ENCODE peak calls at places on chromosomes 2 and 18, in four cellular contexts. One of them, this sample, is unnamed.

GRCh38 chr2:223123859-223124610 is 72.0 kb downstream of the KCNE4 start:
- DNase-seq in HepG2: no peak
- DNase-seq in K562: no peak
- DNase-seq in HCT116: no peak
- DNase-seq in this sample: no peak

GRCh38 chr2:129203315-129203714 is 776.2 kb upstream of the RAB6C start:
- DNase-seq in K562: no peak
- DNase-seq in HepG2: no peak
- DNase-seq in HCT116: no peak
- DNase-seq in this sample: no peak

GRCh38 chr2:146837857-146838256 is 1007.0 kb upstream of the ACVR2A start:
- DNase-seq in K562: no peak
- DNase-seq in HepG2: no peak
- DNase-seq in HCT116: no peak
- DNase-seq in this sample: no peak

GRCh38 chr2:26637811-26638310 is 3.3 kb downstream of the CIB4 start:
- DNase-seq in K562: no peak
- DNase-seq in HepG2: no peak
- DNase-seq in HCT116: no peak
- DNase-seq in this sample: no peak

GRCh38 chr18:61980355-61980754 is 87.5 kb upstream of the RNF152 start:
- DNase-seq in HepG2: no peak
- DNase-seq in HCT116: no peak
- DNase-seq in K562: no peak
- DNase-seq in this sample: no peak

GRCh38 chr2:57877811-57878572 is 168.6 kb upstream of the VRK2 start:
- DNase-seq in HCT116: no peak
- DNase-seq in K562: no peak
- DNase-seq in HepG2: no peak
- DNase-seq in this sample: no peak

GRCh38 chr2:10444463-10444862 is 3.7 kb downstream of the ODC1 start:
- DNase-seq in HCT116: no peak
- DNase-seq in K562: no peak
- DNase-seq in HepG2: no peak
- DNase-seq in this sample: no peak

GRCh38 chr2:69514406-69514805 is 77.2 kb upstream of the NFU1 start:
- DNase-seq in HCT116: no peak
- DNase-seq in HepG2: no peak
- DNase-seq in K562: no peak
- DNase-seq in this sample: no peak

GRCh38 chr2:118737690-118738089 is 109.8 kb downstream of the EN1 start:
- DNase-seq in K562: no peak
- DNase-seq in HCT116: no peak
- DNase-seq in HepG2: no peak
- DNase-seq in this sample: no peak

GRCh38 chr2:118738106-118738505 is 109.3 kb downstream of the EN1 start:
- DNase-seq in HepG2: no peak
- DNase-seq in HCT116: no peak
- DNase-seq in K562: no peak
- DNase-seq in this sample: no peak

DNA sequence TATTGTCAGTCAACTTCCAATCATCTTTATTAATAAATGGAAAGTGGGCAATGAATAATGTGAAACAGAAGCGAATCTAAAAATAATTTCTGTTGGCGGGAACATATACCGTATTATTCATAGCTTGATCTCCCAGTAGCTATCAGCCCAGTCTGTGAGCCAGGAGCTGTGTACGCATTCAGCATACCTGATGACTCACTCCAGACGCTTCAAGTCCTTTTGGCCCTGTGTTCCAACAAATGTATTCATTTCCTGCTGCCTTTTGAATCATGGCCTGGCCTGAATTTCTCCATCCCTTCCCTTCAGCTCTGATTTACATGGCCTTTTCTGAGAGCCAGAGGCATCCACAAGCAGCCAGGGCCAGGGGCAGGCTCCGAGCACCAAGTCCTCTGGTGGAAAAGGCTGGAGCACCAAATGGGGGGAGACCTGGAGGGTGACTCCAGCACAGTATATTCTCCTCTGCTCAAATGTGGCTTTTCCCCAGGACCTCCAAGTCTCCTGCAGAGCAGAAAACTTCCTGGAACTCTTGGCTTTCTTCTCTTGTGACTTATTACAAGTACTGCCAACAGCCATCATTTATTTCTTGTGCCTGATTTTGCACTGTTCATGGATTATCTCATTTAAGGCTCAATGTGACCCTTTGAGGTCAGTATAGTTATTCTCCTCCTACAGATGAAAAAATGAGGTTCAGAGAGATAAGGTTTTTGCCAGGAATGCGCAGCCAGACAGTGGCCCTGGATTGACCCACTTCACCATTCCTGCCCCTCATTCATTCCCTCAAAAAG is 108.7 kb downstream of the EN1 start:
- DNase-seq in HCT116: peak; percentile 71
- DNase-seq in HepG2: peak; percentile 6
- DNase-seq in K562: peak; percentile 62
- DNase-seq in this sample: peak; percentile 62
- TF ChIP-seq POLR2AphosphoS5 in HCT116: no peak
- TF ChIP-seq POLR2AphosphoS5 in HepG2: no peak
- TF ChIP-seq POLR2AphosphoS5 in K562: no peak
- TF ChIP-seq POLR2AphosphoS5 in this sample: no peak

GRCh38 chr2:19346983-19347618 is 11.3 kb downstream of the OSR1 start:
- DNase-seq in HCT116: no peak
- DNase-seq in K562: no peak
- DNase-seq in HepG2: no peak
- DNase-seq in this sample: no peak

GRCh38 chr2:19350678-19351401 is 7.6 kb downstream of the OSR1 start:
- DNase-seq in HepG2: no peak
- DNase-seq in HCT116: no peak
- DNase-seq in K562: no peak
- DNase-seq in this sample: no peak

GRCh38 chr2:19348692-19349091 is 9.7 kb downstream of the OSR1 start:
- DNase-seq in HCT116: no peak
- DNase-seq in HepG2: no peak
- DNase-seq in K562: no peak
- DNase-seq in this sample: no peak

GRCh38 chr2:19349911-19350677 is 8.3 kb downstream of the OSR1 start:
- DNase-seq in K562: peak; percentile 65
- DNase-seq in HCT116: peak; percentile 29
- DNase-seq in HepG2: peak; percentile 27
- DNase-seq in this sample: no peak

DNA sequence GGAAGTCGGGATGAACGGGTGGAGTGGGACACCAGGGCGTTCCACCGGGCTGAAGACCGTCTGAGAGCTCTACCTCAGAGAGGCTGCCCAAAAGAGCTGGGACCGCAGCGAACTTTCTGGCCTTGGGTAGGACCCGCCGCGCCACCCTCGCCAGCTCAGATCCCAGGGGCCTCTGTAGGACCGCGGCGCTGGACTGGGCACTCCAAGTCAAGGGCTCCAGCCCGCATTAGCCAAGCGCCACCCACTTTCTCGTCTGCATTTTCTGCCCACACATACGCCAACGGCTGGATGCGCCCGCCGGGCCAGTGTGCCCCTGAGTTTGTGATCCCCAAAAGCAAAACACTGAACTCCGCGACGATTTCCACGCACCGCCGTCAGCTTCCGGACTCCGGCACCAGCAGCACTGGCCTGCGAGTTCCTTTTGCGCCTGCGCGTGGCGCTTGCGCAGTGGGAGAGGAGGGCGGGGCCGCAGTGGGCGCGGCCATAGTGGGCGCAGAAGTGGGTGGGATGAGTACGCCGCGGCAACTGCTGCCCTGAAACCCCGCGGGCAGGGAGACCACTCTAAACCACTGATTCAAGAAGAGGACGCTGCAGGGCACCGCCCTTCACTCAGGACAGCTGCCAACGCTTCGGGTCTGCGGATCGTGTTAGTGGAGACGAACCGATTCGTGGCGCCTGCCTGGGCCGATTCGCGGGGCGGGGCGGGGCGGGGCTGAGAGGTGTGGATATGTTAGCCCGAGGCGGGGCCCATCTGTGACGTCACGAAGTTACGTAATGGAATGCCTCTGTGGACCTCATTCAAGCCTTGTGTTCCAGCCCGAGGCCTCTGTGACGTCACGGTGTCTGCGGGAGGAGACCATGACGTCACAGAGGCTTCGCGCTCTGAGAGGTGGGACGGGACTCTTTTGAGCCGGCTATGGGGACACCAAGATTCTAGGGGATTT is 10.5 kb downstream of the OSR1 start:
- DNase-seq in HepG2: peak; percentile 92
- DNase-seq in HCT116: peak; percentile 95
- DNase-seq in K562: peak; percentile 96
- DNase-seq in this sample: peak; percentile 84
- H3K27me3 ChIP-seq in HepG2: no peaks in the 10 kb centered on the region
- H3K27me3 ChIP-seq in HCT116: no peaks in the 10 kb centered on the region
- H3K27me3 ChIP-seq in K562: peaks cover 11% of the 10 kb centered on the region
- H3K27me3 ChIP-seq in this sample: no peaks in the 10 kb centered on the region

GRCh38 chr2:74525717-74526648 is at the start of gene DQX1:
- DNase-seq in HCT116: no peak
- DNase-seq in K562: peak; percentile 40
- DNase-seq in HepG2: peak; percentile 99
- DNase-seq in this sample: no peak
- TF ChIP-seq TCF7L2 in HCT116: no peak
- TF ChIP-seq TCF7L2 in K562: no peak
- TF ChIP-seq TCF7L2 in HepG2: no peak
- TF ChIP-seq TCF7L2 in this sample: no peak

GRCh38 chr18:27966872-27967271 is 210.1 kb downstream of the CDH2 start:
- DNase-seq in HCT116: no peak
- DNase-seq in K562: no peak
- DNase-seq in HepG2: no peak
- DNase-seq in this sample: no peak
- TF ChIP-seq POLR2AphosphoS5 in HCT116: no peak
- TF ChIP-seq POLR2AphosphoS5 in K562: no peak
- TF ChIP-seq POLR2AphosphoS5 in HepG2: no peak
- TF ChIP-seq POLR2AphosphoS5 in this sample: no peak

DNA sequence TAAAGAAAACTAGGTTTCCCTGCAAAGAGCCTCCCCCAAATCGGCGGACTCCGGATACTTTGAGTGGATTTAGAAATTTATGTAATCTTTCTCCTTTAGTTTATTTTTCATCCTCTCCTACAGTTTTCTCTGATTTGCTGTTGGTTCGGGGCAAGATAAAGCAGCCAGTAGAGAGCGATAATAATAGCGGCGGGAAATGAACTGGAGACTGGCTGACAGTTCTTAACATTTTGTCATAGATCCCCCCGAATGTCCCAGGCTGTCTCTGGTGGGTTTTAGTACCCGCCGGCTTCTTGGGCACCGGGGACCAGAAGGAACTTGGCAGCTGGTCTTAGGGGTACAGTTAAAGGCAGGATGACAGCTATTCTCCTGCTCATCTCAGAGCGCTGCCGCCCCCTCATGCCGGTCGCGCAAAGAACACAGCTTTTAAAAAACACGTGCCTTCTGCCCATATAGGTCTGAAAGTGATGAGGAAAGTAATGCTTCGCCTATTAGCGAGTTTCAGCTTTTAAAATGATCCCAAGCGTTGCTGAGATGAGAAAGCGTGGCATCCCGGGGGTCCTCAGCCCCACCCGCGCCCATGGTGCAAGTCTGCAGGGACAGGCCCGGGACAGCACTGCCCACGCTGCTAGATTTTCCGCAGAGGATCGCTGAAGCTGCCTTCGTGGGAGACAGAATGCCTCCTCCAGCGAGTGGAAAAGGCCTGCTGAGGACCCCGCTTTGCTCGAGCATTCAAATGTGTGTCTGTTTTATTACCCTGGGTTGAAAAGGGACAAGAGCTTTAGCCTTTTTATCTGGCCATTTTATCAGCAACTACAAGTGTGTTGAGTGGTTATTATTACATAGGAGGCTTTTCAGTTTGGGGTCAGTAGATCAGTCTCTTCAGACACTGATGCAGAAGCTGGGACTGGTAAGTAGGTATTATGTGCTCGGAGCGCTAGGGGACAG is 3.8 kb downstream of the ONECUT2 start:
- DNase-seq in HepG2: no peak
- DNase-seq in K562: no peak
- DNase-seq in HCT116: no peak
- DNase-seq in this sample: no peak
- H3K27me3 ChIP-seq in HepG2: no peaks in the 10 kb centered on the region
- H3K27me3 ChIP-seq in K562: peaks cover under 1% of the 10 kb centered on the region
- H3K27me3 ChIP-seq in HCT116: peaks cover 7% of the 10 kb centered on the region
- H3K27me3 ChIP-seq in this sample: no peaks in the 10 kb centered on the region

GRCh38 chr2:218605438-218605837 is 2.3 kb upstream of the PLCD4 start:
- DNase-seq in HepG2: no peak
- DNase-seq in K562: no peak
- DNase-seq in HCT116: no peak
- DNase-seq in this sample: no peak
- TF ChIP-seq TCF7L2 in HepG2: no peak
- TF ChIP-seq TCF7L2 in K562: no peak
- TF ChIP-seq TCF7L2 in HCT116: no peak
- TF ChIP-seq TCF7L2 in this sample: no peak

This sample was measured in Panc1.